ENCODE peak calls at places on chromosomes 6 and 20, in ten cellular contexts. L is body of pancreas, J is HFFc6, I is GM10248, T is heart left ventricle, H is neural crest cell, R is OCI-LY7, G is H9, C is brain microvascular endothelial cell, V is adrenal gland. E is an unnamed sample.

GRCh38 chr20:56765172-56766073 is 136.3 kb downstream of the TFAP2C start:
- DNase-seq in H (peak), R (no peak), T (no peak), V (no peak), C (no peak), J (no peak), L (no peak), I (no peak), G (no peak), E (no peak)

GRCh38 chr6:121520337-121521163 is 85.1 kb downstream of the GJA1 start:
- DNase-seq in I (no peak), R (no peak), V (no peak), T (no peak), H (no peak), G (no peak), L (no peak), C (peak), J (peak), E (no peak)

GRCh38 chr20:21234816-21235215 is 68.3 kb upstream of the XRN2 start:
- DNase-seq in I (no peak), R (no peak), L (no peak), V (no peak), J (no peak), H (no peak), T (no peak), G (no peak), C (no peak), E (no peak)

GRCh38 chr20:41135187-41135887 is 2.0 kb upstream of the PLCG1 start:
- DNase-seq in I (peak), C (no peak), J (no peak), L (peak), G (peak), R (peak), T (no peak), H (peak), V (peak), E (peak)

GRCh38 chr6:167398214-167399050 is 73.5 kb downstream of the TTLL2 start:
- DNase-seq in G (no peak), T (no peak), C (no peak), H (no peak), J (no peak), I (no peak), V (no peak), R (no peak), L (no peak), E (no peak)

GRCh38 chr20:17796096-17796563 is 96.4 kb downstream of the BANF2 start:
- DNase-seq in R (no peak), V (peak), J (no peak), C (no peak), H (no peak), I (no peak), G (no peak), T (peak), L (peak), E (no peak)

GRCh38 chr20:59164681-59165388 is 1.2 kb downstream of the ZNF831 start:
- DNase-seq in I (no peak), J (no peak), T (no peak), L (no peak), G (no peak), H (no peak), V (no peak), C (no peak), R (peak), E (no peak)

GRCh38 chr20:34237942-34238341 is 3.3 kb upstream of the ASIP start:
- DNase-seq in V (no peak), G (no peak), J (no peak), H (no peak), L (no peak), R (no peak), C (no peak), I (no peak), T (no peak), E (no peak)

GRCh38 chr6:14717307-14717706 is 528.6 kb upstream of the JARID2 start:
- DNase-seq in R (no peak), G (no peak), H (no peak), T (no peak), C (no peak), V (no peak), I (peak), L (no peak), J (no peak), E (peak)

GRCh38 chr6:86856937-86857563 is 80.3 kb upstream of the HTR1E start:
- DNase-seq in J (peak), L (peak), H (peak), V (peak), G (no peak), I (peak), R (peak), C (peak), T (no peak), E (peak)

GRCh38 chr6:21953831-21954801 is 342.7 kb downstream of the PRL start:
- DNase-seq in R (no peak), T (peak), C (peak), L (peak), J (no peak), I (no peak), G (no peak), V (no peak), H (no peak), E (peak)

GRCh38 chr6:35049885-35050284 is 91.3 kb downstream of the TCP11 start:
- DNase-seq in G (no peak), R (no peak), L (no peak), T (peak), J (no peak), I (no peak), H (no peak), V (no peak), C (peak), E (no peak)

GRCh38 chr20:49794336-49795124 is 18.1 kb upstream of the SLC9A8 start:
- DNase-seq in T (no peak), R (no peak), L (no peak), V (peak), J (peak), C (no peak), I (no peak), G (no peak), H (no peak), E (no peak)

GRCh38 chr20:51542033-51542893 is at the start of gene NFATC2:
- DNase-seq in H (no peak), J (no peak), G (peak), C (no peak), V (no peak), T (peak), I (peak), R (peak), L (peak), E (peak)

GRCh38 chr6:163793584-163793983 is 379.1 kb downstream of the QKI start:
- DNase-seq in R (no peak), C (peak), T (no peak), G (no peak), H (no peak), V (no peak), J (peak), I (peak), L (no peak), E (peak)

GRCh38 chr6:167678102-167679101 is 148.3 kb upstream of the AFDN start:
- DNase-seq in L (peak), I (no peak), C (no peak), V (no peak), T (peak), J (no peak), R (no peak), H (peak), G (peak), E (no peak)

GRCh38 chr6:36642913-36643817 is 35.3 kb upstream of the CDKN1A start:
- DNase-seq in G (no peak), T (peak), L (peak), I (no peak), C (peak), V (peak), H (no peak), R (no peak), J (peak), E (no peak)

GRCh38 chr20:8187740-8188139 is 55.7 kb downstream of the PLCB1 start:
- DNase-seq in G (no peak), L (no peak), H (no peak), J (no peak), R (no peak), T (no peak), V (no peak), I (no peak), C (peak), E (peak)

GRCh38 chr6:25835442-25836283 is 3.8 kb upstream of the SLC17A1 start:
- DNase-seq in G (no peak), L (no peak), R (no peak), J (no peak), I (no peak), H (no peak), T (no peak), C (peak), V (no peak), E (no peak)

GRCh38 chr6:6466967-6467761 is 121.4 kb upstream of the LY86 start:
- DNase-seq in R (no peak), L (no peak), T (no peak), G (no peak), I (no peak), C (no peak), H (no peak), V (no peak), J (no peak), E (peak)

GRCh38 chr6:129059650-129060049 is 176.7 kb downstream of the LAMA2 start:
- DNase-seq in R (no peak), T (no peak), J (no peak), I (no peak), V (no peak), C (no peak), H (no peak), G (no peak), L (no peak), E (no peak)

GRCh38 chr20:23349338-23350006 is 1.1 kb upstream of the NXT1 start:
- DNase-seq in H (no peak), G (peak), T (no peak), R (no peak), C (no peak), L (no peak), J (no peak), I (peak), V (peak), E (peak)

GRCh38 chr6:4533576-4533975 is 242.6 kb upstream of the CDYL start:
- DNase-seq in J (peak), R (no peak), L (no peak), C (no peak), V (no peak), T (no peak), H (no peak), I (no peak), G (no peak), E (no peak)

GRCh38 chr20:25654487-25654886 is 30.7 kb upstream of the NANP start:
- DNase-seq in I (no peak), V (no peak), R (no peak), H (no peak), J (no peak), C (no peak), T (no peak), L (no peak), G (no peak), E (no peak)

GRCh38 chr20:48295966-48296421 is 510.7 kb upstream of the SULF2 start:
- DNase-seq in I (no peak), C (peak), T (no peak), V (no peak), J (peak), L (no peak), H (no peak), G (no peak), R (no peak), E (no peak)

GRCh38 chr6:44733146-44733545 is 345.6 kb downstream of the CDC5L start:
- DNase-seq in C (no peak), T (no peak), H (no peak), G (no peak), R (no peak), I (no peak), V (no peak), L (no peak), J (no peak), E (no peak)
- TF ChIP-seq CTCF in C (no peak), T (no peak), H (no peak), G (no peak), R (no peak), I (no peak), V (no peak), L (no peak), J (no peak), E (no peak)

DNA sequence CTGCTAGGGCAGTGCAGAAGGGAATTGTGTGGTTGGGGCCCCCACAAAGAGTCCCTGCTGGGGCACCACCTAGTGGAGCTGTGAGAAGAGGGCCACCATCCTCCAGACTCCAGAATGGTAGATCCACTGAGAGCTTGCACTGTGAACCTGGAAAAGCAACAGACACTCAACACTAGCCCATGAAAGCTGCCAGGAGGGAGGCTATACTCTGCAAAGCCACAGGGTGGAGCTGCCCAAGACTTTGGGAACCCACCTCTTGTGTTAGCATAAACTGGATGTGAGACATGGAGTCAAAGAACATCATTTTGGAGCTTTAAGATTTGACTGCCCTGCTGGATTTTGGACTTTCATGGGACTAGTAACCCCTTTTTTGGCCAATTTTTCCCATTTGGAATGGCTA is 328.4 kb upstream of the KHDRBS2 start:
- DNase-seq in J (no peak), L (no peak), I (no peak), V (no peak), C (no peak), H (no peak), R (no peak), G (peak), T (no peak), E (no peak)
- TF ChIP-seq CTCF in J (no peak), L (no peak), I (no peak), V (no peak), C (no peak), H (no peak), R (peak), G (peak), T (no peak), E (no peak)

DNA sequence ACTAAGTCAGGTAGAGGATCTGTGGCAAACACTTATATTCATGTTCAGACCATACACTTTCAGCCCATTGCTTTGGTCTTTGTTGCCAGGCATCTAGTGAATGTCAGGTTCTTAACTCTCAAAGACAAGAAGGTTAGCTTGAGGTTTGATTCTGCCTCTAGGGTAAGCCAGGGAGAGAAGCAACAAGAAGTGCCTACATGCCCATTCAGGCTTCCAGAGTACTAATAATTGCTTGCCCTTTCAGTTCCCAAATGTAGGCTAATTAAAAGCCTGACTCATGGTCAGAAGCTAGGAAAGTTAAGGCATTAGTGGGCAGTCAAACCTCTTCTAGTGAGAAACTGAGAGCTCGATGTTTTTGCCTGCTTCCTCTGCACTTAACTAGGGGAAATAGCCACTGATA is 492.4 kb downstream of the PKHD1 start:
- DNase-seq in G (no peak), J (no peak), H (no peak), V (no peak), T (no peak), R (no peak), C (no peak), I (no peak), L (no peak), E (no peak)
- TF ChIP-seq CTCF in G (no peak), J (no peak), H (no peak), V (no peak), T (no peak), R (no peak), C (no peak), I (no peak), L (no peak), E (no peak)

GRCh38 chr6:157898640-157899039 is 75.6 kb downstream of the SNX9 start:
- DNase-seq in I (no peak), L (no peak), C (no peak), T (no peak), V (no peak), H (no peak), G (no peak), R (no peak), J (no peak), E (no peak)

GRCh38 chr6:157893238-157893637 is 70.2 kb downstream of the SNX9 start:
- DNase-seq in L (no peak), R (peak), V (no peak), I (no peak), C (no peak), J (no peak), G (no peak), T (no peak), H (no peak), E (peak)

GRCh38 chr6:157895585-157895984 is 72.5 kb downstream of the SNX9 start:
- DNase-seq in I (no peak), R (no peak), L (no peak), J (no peak), V (no peak), T (no peak), C (no peak), H (no peak), G (no peak), E (no peak)

GRCh38 chr6:157896931-157897330 is 73.9 kb downstream of the SNX9 start:
- DNase-seq in I (no peak), H (no peak), R (no peak), T (no peak), G (no peak), V (no peak), C (no peak), J (no peak), L (no peak), E (no peak)

GRCh38 chr6:157898169-157898568 is 75.1 kb downstream of the SNX9 start:
- DNase-seq in T (no peak), I (no peak), H (no peak), R (peak), G (no peak), C (no peak), J (no peak), V (no peak), L (no peak), E (peak)
- TF ChIP-seq CTCF in T (peak), I (no peak), H (no peak), R (peak), G (peak), C (peak), J (no peak), V (no peak), L (no peak), E (no peak)

DNA sequence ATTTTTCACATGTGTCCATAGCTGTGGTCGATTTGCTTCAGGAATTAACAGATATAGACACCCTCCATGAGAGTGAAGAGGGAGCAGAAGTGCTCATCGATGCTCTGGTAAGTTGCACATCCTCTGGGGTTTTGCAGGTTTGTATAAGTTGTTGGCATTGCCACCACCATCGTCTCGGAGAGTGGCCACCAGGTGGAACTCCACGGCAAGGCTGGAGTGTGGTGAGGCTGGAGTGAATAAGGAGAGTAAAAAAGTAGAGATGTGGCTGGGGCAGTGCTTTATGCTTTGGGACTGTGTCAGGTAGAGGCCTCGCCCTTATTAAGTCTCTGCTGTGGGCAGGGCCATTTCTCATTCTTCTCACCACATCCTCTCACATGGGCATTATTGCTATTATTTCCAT is 63.7 kb downstream of the CTNNBL1 start:
- DNase-seq in R (peak), H (no peak), G (no peak), V (no peak), I (no peak), J (no peak), L (no peak), C (no peak), T (no peak), E (no peak)
- TF ChIP-seq CTCF in R (peak), H (no peak), G (peak), V (no peak), I (no peak), J (peak), L (no peak), C (peak), T (no peak), E (no peak)

GRCh38 chr20:15195378-15195777 is 858.0 kb upstream of the FLRT3 start:
- DNase-seq in J (no peak), T (no peak), H (no peak), C (no peak), G (no peak), I (no peak), L (no peak), R (no peak), V (no peak), E (no peak)
- TF ChIP-seq CTCF in J (no peak), T (no peak), H (no peak), C (no peak), G (no peak), I (no peak), L (no peak), R (no peak), V (no peak), E (no peak)

GRCh38 chr6:139894271-139894670 is 519.8 kb upstream of the CITED2 start:
- DNase-seq in J (no peak), T (no peak), H (no peak), I (no peak), V (no peak), G (no peak), R (no peak), L (no peak), C (no peak), E (no peak)

GRCh38 chr6:139891471-139891870 is 517.0 kb upstream of the CITED2 start:
- DNase-seq in R (no peak), C (peak), H (no peak), T (no peak), G (no peak), I (no peak), J (peak), V (no peak), L (no peak), E (no peak)

DNA sequence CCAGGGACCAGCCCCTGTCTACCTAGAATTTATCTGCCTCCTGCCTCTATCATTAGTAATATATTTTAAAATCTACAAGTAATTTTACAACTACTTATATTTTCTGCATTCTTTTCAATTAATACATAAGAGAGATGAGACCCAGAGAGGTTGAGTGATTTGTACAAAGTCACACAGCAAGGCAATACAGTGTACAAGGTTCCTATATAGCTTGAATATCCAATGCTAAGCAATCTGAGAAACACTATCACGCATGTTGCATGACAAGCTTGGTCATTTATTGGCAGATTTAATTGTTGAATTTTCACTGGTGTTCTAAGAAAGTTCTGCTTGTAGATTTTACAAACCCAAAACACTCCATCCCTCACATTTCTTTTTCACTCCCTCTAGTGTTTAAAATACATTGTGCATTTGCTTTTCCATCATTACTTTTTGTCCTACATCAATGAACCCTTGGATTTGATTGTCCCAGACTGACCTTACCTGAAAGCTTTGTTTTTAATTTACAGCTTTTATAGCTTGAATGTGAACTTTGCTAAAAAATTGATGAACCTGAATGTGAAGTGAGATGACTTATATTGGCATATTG is 520.9 kb upstream of the CITED2 start:
- DNase-seq in J (no peak), I (no peak), L (no peak), G (no peak), T (no peak), H (no peak), R (no peak), C (no peak), V (no peak), E (no peak)
- TF ChIP-seq CTCF in J (peak), I (no peak), L (no peak), G (no peak), T (no peak), H (peak), R (no peak), C (no peak), V (peak), E (no peak)

GRCh38 chr6:88517737-88518136 is 351.6 kb upstream of the CNR1 start:
- DNase-seq in R (no peak), I (no peak), J (no peak), L (no peak), V (no peak), T (no peak), C (peak), H (no peak), G (no peak), E (no peak)

GRCh38 chr6:88519227-88520019 is 353.3 kb upstream of the CNR1 start:
- DNase-seq in V (no peak), G (no peak), J (no peak), I (no peak), T (no peak), L (no peak), H (no peak), C (no peak), R (no peak), E (no peak)

GRCh38 chr6:88512951-88513350 is 346.8 kb upstream of the CNR1 start:
- DNase-seq in I (no peak), J (no peak), C (no peak), R (no peak), V (no peak), L (no peak), G (no peak), H (no peak), T (no peak), E (no peak)

GRCh38 chr6:88513920-88514319 is 347.8 kb upstream of the CNR1 start:
- DNase-seq in H (no peak), L (no peak), G (no peak), C (no peak), V (no peak), J (no peak), T (no peak), I (no peak), R (peak), E (no peak)
- TF ChIP-seq CTCF in H (no peak), L (no peak), G (no peak), C (peak), V (no peak), J (no peak), T (no peak), I (no peak), R (peak), E (no peak)

GRCh38 chr20:45487231-45487635 is 17.7 kb downstream of the WFDC2 start:
- DNase-seq in I (no peak), G (peak), H (no peak), R (peak), C (no peak), V (no peak), T (no peak), J (no peak), L (no peak), E (peak)
- TF ChIP-seq CTCF in I (no peak), G (peak), H (peak), R (peak), C (peak), V (no peak), T (no peak), J (peak), L (no peak), E (no peak)

GRCh38 chr6:151958332-151958731 is 150.8 kb downstream of the ESR1 start:
- DNase-seq in I (no peak), J (peak), V (no peak), H (no peak), C (peak), L (no peak), G (no peak), R (no peak), T (no peak), E (no peak)
- TF ChIP-seq CTCF in I (no peak), J (no peak), V (no peak), H (no peak), C (peak), L (no peak), G (no peak), R (no peak), T (no peak), E (no peak)

E was measured in activated CD8-positive, alpha-beta T cell treated with anti-CD3 and anti-CD28 coated beads for 36 hours.